ENCODE peak calls at places on chromosomes 5 and 9, in six cellular contexts. One of them, this sample, is unnamed.

GRCh38 chr5:82129723-82130285 is 148.3 kb downstream of the RPS23 start:
- DNase-seq in IMR-90: no peak
- DNase-seq in mesenchymal stem cell: no peak
- DNase-seq in H9: no peak
- DNase-seq in trophoblast cell: no peak
- DNase-seq in H1: no peak
- DNase-seq in this sample: no peak

GRCh38 chr5:159945359-159945758 is 29.1 kb downstream of the ADRA1B start:
- DNase-seq in mesenchymal stem cell: no peak
- DNase-seq in H1: no peak
- DNase-seq in trophoblast cell: no peak
- DNase-seq in IMR-90: no peak
- DNase-seq in H9: no peak
- DNase-seq in this sample: no peak

GRCh38 chr5:35557742-35558141 is 59.9 kb upstream of the SPEF2 start:
- DNase-seq in H1: no peak
- DNase-seq in H9: no peak
- DNase-seq in IMR-90: no peak
- DNase-seq in mesenchymal stem cell: no peak
- DNase-seq in trophoblast cell: no peak
- DNase-seq in this sample: no peak

GRCh38 chr9:91207481-91207888 is 154.2 kb downstream of the AUH start:
- DNase-seq in IMR-90: peak
- DNase-seq in mesenchymal stem cell: peak
- DNase-seq in H9: no peak
- DNase-seq in trophoblast cell: peak
- DNase-seq in H1: no peak
- DNase-seq in this sample: no peak

GRCh38 chr5:66851306-66851705 is 255.1 kb downstream of the MAST4 start:
- DNase-seq in mesenchymal stem cell: no peak
- DNase-seq in H1: no peak
- DNase-seq in IMR-90: peak
- DNase-seq in H9: no peak
- DNase-seq in trophoblast cell: peak
- DNase-seq in this sample: no peak

GRCh38 chr9:91991621-91992435 is 41.8 kb upstream of the ROR2 start:
- DNase-seq in H9: no peak
- DNase-seq in mesenchymal stem cell: no peak
- DNase-seq in IMR-90: no peak
- DNase-seq in H1: no peak
- DNase-seq in trophoblast cell: no peak
- DNase-seq in this sample: no peak

GRCh38 chr9:92160786-92161185 is 45.6 kb upstream of the SPTLC1 start:
- DNase-seq in H9: peak
- DNase-seq in IMR-90: no peak
- DNase-seq in mesenchymal stem cell: no peak
- DNase-seq in H1: no peak
- DNase-seq in trophoblast cell: no peak
- DNase-seq in this sample: no peak

GRCh38 chr5:157266286-157267007 is 524 bp downstream of the CYFIP2 start:
- DNase-seq in IMR-90: no peak
- DNase-seq in mesenchymal stem cell: no peak
- DNase-seq in H9: peak
- DNase-seq in trophoblast cell: peak
- DNase-seq in H1: no peak
- DNase-seq in this sample: peak

GRCh38 chr5:125409496-125410351 is 663.3 kb upstream of the ZNF608 start:
- DNase-seq in IMR-90: peak
- DNase-seq in H9: no peak
- DNase-seq in trophoblast cell: no peak
- DNase-seq in mesenchymal stem cell: peak
- DNase-seq in H1: no peak
- DNase-seq in this sample: peak

GRCh38 chr5:135355182-135355581 is 43.8 kb downstream of the MACROH2A1 start:
- DNase-seq in mesenchymal stem cell: no peak
- DNase-seq in trophoblast cell: no peak
- DNase-seq in IMR-90: peak
- DNase-seq in H1: no peak
- DNase-seq in H9: no peak
- DNase-seq in this sample: no peak

GRCh38 chr9:89555426-89556375 is 49.1 kb upstream of the GADD45G start:
- DNase-seq in trophoblast cell: no peak
- DNase-seq in H9: no peak
- DNase-seq in H1: no peak
- DNase-seq in mesenchymal stem cell: peak
- DNase-seq in IMR-90: no peak
- DNase-seq in this sample: no peak

GRCh38 chr9:18542837-18543405 is 69.0 kb downstream of the ADAMTSL1 start:
- DNase-seq in IMR-90: peak
- DNase-seq in H1: no peak
- DNase-seq in mesenchymal stem cell: peak
- DNase-seq in H9: no peak
- DNase-seq in trophoblast cell: no peak
- DNase-seq in this sample: no peak

GRCh38 chr5:157917909-157918809 is 59.2 kb upstream of the CLINT1 start:
- DNase-seq in mesenchymal stem cell: peak
- DNase-seq in H9: peak
- DNase-seq in H1: peak
- DNase-seq in IMR-90: peak
- DNase-seq in trophoblast cell: peak
- DNase-seq in this sample: no peak

GRCh38 chr9:129422032-129422842 is 198.7 kb downstream of the C9orf50 start:
- DNase-seq in trophoblast cell: no peak
- DNase-seq in mesenchymal stem cell: no peak
- DNase-seq in H9: no peak
- DNase-seq in IMR-90: no peak
- DNase-seq in H1: no peak
- DNase-seq in this sample: no peak

GRCh38 chr5:8848362-8848761 is 697.5 kb downstream of the SEMA5A start:
- DNase-seq in H1: no peak
- DNase-seq in trophoblast cell: no peak
- DNase-seq in mesenchymal stem cell: no peak
- DNase-seq in IMR-90: no peak
- DNase-seq in H9: no peak
- DNase-seq in this sample: peak

GRCh38 chr9:78235296-78235770 is 542 bp upstream of the CEP78 start:
- DNase-seq in mesenchymal stem cell: peak
- DNase-seq in H1: no peak
- DNase-seq in trophoblast cell: peak
- DNase-seq in H9: no peak
- DNase-seq in IMR-90: peak
- DNase-seq in this sample: no peak

GRCh38 chr5:173917788-173918786 is 29.9 kb downstream of the CPEB4 start:
- DNase-seq in IMR-90: peak
- DNase-seq in H1: no peak
- DNase-seq in H9: peak
- DNase-seq in mesenchymal stem cell: peak
- DNase-seq in trophoblast cell: peak
- DNase-seq in this sample: peak

GRCh38 chr9:99041618-99042017 is 63.3 kb upstream of the TGFBR1 start:
- DNase-seq in mesenchymal stem cell: no peak
- DNase-seq in trophoblast cell: no peak
- DNase-seq in IMR-90: no peak
- DNase-seq in H1: no peak
- DNase-seq in H9: no peak
- DNase-seq in this sample: no peak

GRCh38 chr5:135944967-135945560 is 9.7 kb downstream of the LECT2 start:
- DNase-seq in trophoblast cell: peak
- DNase-seq in H1: no peak
- DNase-seq in IMR-90: peak
- DNase-seq in mesenchymal stem cell: peak
- DNase-seq in H9: peak
- DNase-seq in this sample: peak

GRCh38 chr5:169631360-169631759 is 5.7 kb upstream of the DOCK2 start:
- DNase-seq in IMR-90: peak
- DNase-seq in trophoblast cell: no peak
- DNase-seq in H1: no peak
- DNase-seq in H9: no peak
- DNase-seq in mesenchymal stem cell: no peak
- DNase-seq in this sample: no peak

DNA sequence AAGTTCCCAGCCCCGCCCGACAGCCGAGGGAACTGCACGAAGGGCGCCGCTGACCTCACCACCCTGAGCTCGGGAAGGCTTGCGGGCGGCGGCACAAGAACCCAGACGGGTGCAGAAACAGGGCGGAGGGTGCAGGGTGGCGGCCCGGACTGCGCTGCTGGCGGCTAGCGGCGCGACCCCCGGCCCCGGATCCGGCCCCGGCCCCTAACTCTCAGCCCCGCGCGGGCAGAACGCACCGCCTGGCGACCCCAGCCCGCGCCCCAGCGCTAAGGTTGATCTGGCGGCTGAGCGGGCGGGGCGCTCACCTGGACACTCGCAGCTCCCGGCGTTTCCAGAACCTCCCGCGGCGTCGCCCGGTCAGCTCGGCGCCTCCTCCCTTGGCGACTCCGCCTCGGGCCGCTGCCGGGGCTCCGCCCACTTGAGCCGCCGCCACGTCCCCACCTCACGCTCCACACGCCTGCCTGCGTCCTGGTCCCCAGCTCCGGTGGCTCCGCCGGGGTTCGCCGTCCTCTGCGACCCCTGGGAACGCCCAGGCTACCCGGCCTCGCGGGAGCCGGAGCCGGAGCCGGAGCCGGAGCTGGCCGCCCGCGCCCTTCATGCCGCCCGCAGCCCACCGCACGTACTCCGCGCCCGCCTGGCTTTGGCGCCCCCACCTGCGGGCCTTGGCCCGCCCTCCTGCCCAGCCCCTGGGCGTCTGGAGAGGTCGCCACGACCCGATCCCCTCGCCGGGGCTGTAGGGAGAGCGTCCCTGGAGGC is at the start of gene P4HA2:
- DNase-seq in trophoblast cell: peak
- DNase-seq in mesenchymal stem cell: peak
- DNase-seq in IMR-90: peak
- DNase-seq in H9: peak
- DNase-seq in H1: peak
- DNase-seq in this sample: peak
- H3K23ac ChIP-seq in trophoblast cell: peak
- H3K23ac ChIP-seq in mesenchymal stem cell: no peak
- H3K23ac ChIP-seq in IMR-90: peak
- H3K23ac ChIP-seq in H9: no peak
- H3K23ac ChIP-seq in H1: no peak
- H3K23ac ChIP-seq in this sample: peak

GRCh38 chr9:122912671-122912963 is 506 bp downstream of the ZBTB6 start:
- DNase-seq in trophoblast cell: no peak
- DNase-seq in IMR-90: no peak
- DNase-seq in H1: no peak
- DNase-seq in mesenchymal stem cell: no peak
- DNase-seq in H9: no peak
- DNase-seq in this sample: no peak
- H2BK5ac ChIP-seq in trophoblast cell: no peak
- H2BK5ac ChIP-seq in IMR-90: peak
- H2BK5ac ChIP-seq in H1: peak
- H2BK5ac ChIP-seq in mesenchymal stem cell: no peak
- H2BK5ac ChIP-seq in H9: peak
- H2BK5ac ChIP-seq in this sample: no peak

GRCh38 chr5:116747881-116748280 is 173.3 kb upstream of the SEMA6A start:
- DNase-seq in trophoblast cell: no peak
- DNase-seq in H1: no peak
- DNase-seq in mesenchymal stem cell: peak
- DNase-seq in H9: no peak
- DNase-seq in IMR-90: no peak
- DNase-seq in this sample: no peak

GRCh38 chr5:116754556-116754955 is 179.9 kb upstream of the SEMA6A start:
- DNase-seq in H9: no peak
- DNase-seq in H1: no peak
- DNase-seq in trophoblast cell: peak
- DNase-seq in IMR-90: no peak
- DNase-seq in mesenchymal stem cell: no peak
- DNase-seq in this sample: no peak

GRCh38 chr5:116756531-116756930 is 181.9 kb upstream of the SEMA6A start:
- DNase-seq in trophoblast cell: no peak
- DNase-seq in mesenchymal stem cell: no peak
- DNase-seq in IMR-90: no peak
- DNase-seq in H9: no peak
- DNase-seq in H1: no peak
- DNase-seq in this sample: no peak

GRCh38 chr5:116750626-116751188 is 176.1 kb upstream of the SEMA6A start:
- DNase-seq in trophoblast cell: no peak
- DNase-seq in mesenchymal stem cell: no peak
- DNase-seq in IMR-90: no peak
- DNase-seq in H1: no peak
- DNase-seq in H9: no peak
- DNase-seq in this sample: no peak

GRCh38 chr5:116751684-116752083 is 177.1 kb upstream of the SEMA6A start:
- DNase-seq in H1: no peak
- DNase-seq in H9: no peak
- DNase-seq in trophoblast cell: no peak
- DNase-seq in IMR-90: no peak
- DNase-seq in mesenchymal stem cell: no peak
- DNase-seq in this sample: no peak
- H4K91ac ChIP-seq in H1: no peak
- H4K91ac ChIP-seq in H9: no peak
- H4K91ac ChIP-seq in trophoblast cell: no peak
- H4K91ac ChIP-seq in IMR-90: no peak
- H4K91ac ChIP-seq in mesenchymal stem cell: no peak
- H4K91ac ChIP-seq in this sample: no peak

DNA sequence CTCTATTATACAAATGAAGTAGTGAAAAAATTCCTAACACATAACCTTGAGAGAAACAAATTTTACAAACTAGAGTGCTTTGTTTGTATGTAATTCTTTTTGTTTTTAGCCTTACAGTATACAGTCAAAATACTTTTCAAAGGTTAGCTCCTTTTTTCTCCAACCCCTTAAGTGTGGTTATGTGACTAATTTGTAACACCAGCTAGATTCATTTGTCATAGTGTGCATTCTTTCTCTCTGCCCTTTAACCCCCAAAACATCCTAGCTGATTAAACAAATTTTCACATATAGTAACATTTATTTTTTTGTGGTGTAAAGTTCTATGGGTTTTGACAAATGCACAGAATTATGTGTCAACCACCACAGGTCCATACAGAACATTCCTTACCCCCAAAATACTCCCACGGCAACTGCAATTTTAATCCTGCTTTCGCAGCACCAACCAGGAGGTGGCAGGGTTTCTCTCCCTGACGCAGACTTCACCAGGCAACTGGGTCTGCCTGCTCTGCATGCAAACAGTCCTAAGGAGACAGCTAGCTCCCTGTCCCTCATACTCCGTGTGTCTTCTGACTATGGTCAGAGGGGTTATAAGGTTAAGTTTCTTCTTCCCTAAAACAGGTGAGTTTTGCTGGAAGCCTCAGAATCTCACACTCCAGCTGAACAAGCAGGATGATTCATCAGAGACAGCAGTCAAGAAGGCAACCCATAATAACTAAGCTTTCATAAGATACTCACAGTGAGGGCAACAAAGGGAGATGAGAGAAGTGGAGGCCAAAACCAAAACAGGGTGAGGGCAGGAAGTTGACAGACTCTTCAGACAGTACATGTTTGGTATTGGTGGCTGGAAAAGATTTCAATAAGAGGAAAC is 44.5 kb upstream of the NR5A1 start:
- DNase-seq in IMR-90: peak
- DNase-seq in trophoblast cell: peak
- DNase-seq in mesenchymal stem cell: peak
- DNase-seq in H9: peak
- DNase-seq in H1: peak
- DNase-seq in this sample: peak
- H3K23ac ChIP-seq in IMR-90: peak
- H3K23ac ChIP-seq in trophoblast cell: no peak
- H3K23ac ChIP-seq in mesenchymal stem cell: no peak
- H3K23ac ChIP-seq in H9: no peak
- H3K23ac ChIP-seq in H1: no peak
- H3K23ac ChIP-seq in this sample: no peak

GRCh38 chr5:131164931-131165727 is at the start of gene HINT1:
- DNase-seq in trophoblast cell: peak
- DNase-seq in H1: peak
- DNase-seq in mesenchymal stem cell: peak
- DNase-seq in IMR-90: peak
- DNase-seq in H9: peak
- DNase-seq in this sample: peak
- H2BK5ac ChIP-seq in trophoblast cell: peak
- H2BK5ac ChIP-seq in H1: peak
- H2BK5ac ChIP-seq in mesenchymal stem cell: no peak
- H2BK5ac ChIP-seq in IMR-90: peak
- H2BK5ac ChIP-seq in H9: no peak
- H2BK5ac ChIP-seq in this sample: peak